ENCODE peak calls at places on chromosomes 13 and 19, in ten cellular contexts. V is NCI-H69, H is head of caudate nucleus, D is uterus, J is HFF-Myc, P is neural progenitor cell, E is activated T-cell treated with anti-CD3 and anti-CD28 coated beads for 1 hour, I is mesothelial cell of epicardium, C is kidney glomerular epithelial cell, B is H7. X is an unnamed sample.

GRCh38 chr19:40089462-40089861 is 1.3 kb downstream of the ZNF780A start:
- DNase-seq in D (no peak), C (peak), H (no peak), I (no peak), P (no peak), J (no peak), E (no peak), B (no peak), V (no peak), X (no peak)

GRCh38 chr19:37930416-37930815 is 23.4 kb downstream of the SIPA1L3 start:
- DNase-seq in B (no peak), I (no peak), H (no peak), D (no peak), E (no peak), C (no peak), J (no peak), P (no peak), V (no peak), X (no peak)

GRCh38 chr13:107347641-107348369 is 779.9 kb upstream of the ARGLU1 start:
- DNase-seq in D (peak), V (peak), H (no peak), B (no peak), C (no peak), I (no peak), P (no peak), E (no peak), J (no peak), X (no peak)

GRCh38 chr19:35341006-35341405 is 6.7 kb upstream of the FFAR1 start:
- DNase-seq in D (no peak), I (no peak), V (no peak), P (no peak), H (no peak), J (no peak), C (no peak), B (no peak), E (no peak), X (no peak)

GRCh38 chr13:97011446-97012131 is 17.3 kb upstream of the OXGR1 start:
- DNase-seq in J (no peak), E (no peak), H (no peak), V (peak), P (no peak), D (no peak), B (no peak), I (no peak), C (no peak), X (no peak)

GRCh38 chr13:19382111-19382510 is 179.2 kb downstream of the TPTE2 start:
- DNase-seq in J (no peak), D (no peak), H (no peak), P (no peak), B (peak), V (no peak), E (no peak), I (no peak), C (no peak), X (no peak)

GRCh38 chr19:996051-996838 is 4.0 kb upstream of the GRIN3B start:
- DNase-seq in J (no peak), E (peak), C (no peak), P (peak), V (peak), H (no peak), I (peak), D (no peak), B (peak), X (no peak)

GRCh38 chr19:47544075-47544474 is 28.9 kb downstream of the ZNF541 start:
- DNase-seq in H (no peak), P (no peak), I (no peak), J (no peak), C (no peak), B (peak), D (no peak), V (no peak), E (no peak), X (no peak)

GRCh38 chr19:30696514-30696913 is 324.3 kb downstream of the ZNF536 start:
- DNase-seq in J (no peak), B (peak), P (peak), E (no peak), H (no peak), V (no peak), C (no peak), D (peak), I (peak), X (no peak)

GRCh38 chr19:20422616-20423205 is 142.9 kb downstream of the ZNF737 start:
- DNase-seq in H (peak), I (peak), B (no peak), D (no peak), P (peak), V (no peak), C (no peak), J (no peak), E (no peak), X (no peak)

GRCh38 chr19:12289790-12290065 is 5.0 kb downstream of the ZNF44 start:
- DNase-seq in V (no peak), C (no peak), I (no peak), B (no peak), D (no peak), J (no peak), E (no peak), H (no peak), P (no peak), X (no peak)

GRCh38 chr13:20294497-20294896 is 62.4 kb upstream of the GJB6 start:
- DNase-seq in B (peak), V (no peak), D (no peak), I (no peak), J (no peak), H (no peak), C (no peak), E (no peak), P (peak), X (no peak)

GRCh38 chr13:73220966-73221720 is 162.3 kb downstream of the KLF5 start:
- DNase-seq in P (no peak), D (no peak), B (no peak), E (no peak), J (no peak), C (no peak), H (no peak), V (no peak), I (no peak), X (no peak)

GRCh38 chr13:102293723-102294122 is 108.1 kb downstream of the FGF14 start:
- DNase-seq in I (no peak), C (no peak), H (no peak), V (peak), B (no peak), J (no peak), E (no peak), D (no peak), P (no peak), X (no peak)

GRCh38 chr19:38516802-38517201 is 83.3 kb downstream of the RYR1 start:
- DNase-seq in E (no peak), V (no peak), P (no peak), J (no peak), B (no peak), D (no peak), I (no peak), H (no peak), C (no peak), X (no peak)

GRCh38 chr19:30226464-30227070 is 145.6 kb upstream of the ZNF536 start:
- DNase-seq in J (no peak), H (peak), I (no peak), V (no peak), E (no peak), C (peak), D (no peak), P (peak), B (peak), X (no peak)

GRCh38 chr19:2983351-2984195 is 6.2 kb downstream of the TLE6 start:
- DNase-seq in I (peak), J (no peak), H (peak), D (peak), C (peak), V (peak), P (peak), B (peak), E (no peak), X (peak)

GRCh38 chr13:28313579-28313978 is 175.2 kb downstream of the PAN3 start:
- DNase-seq in C (no peak), E (no peak), J (no peak), B (no peak), V (no peak), P (peak), H (no peak), D (no peak), I (no peak), X (no peak)

GRCh38 chr13:113669871-113670341 is 2.9 kb downstream of the GRK1 start:
- DNase-seq in H (no peak), E (no peak), C (no peak), J (no peak), B (peak), D (peak), I (peak), V (no peak), P (no peak), X (no peak)

GRCh38 chr19:35509861-35510625 is 3.4 kb downstream of the DMKN start:
- DNase-seq in B (peak), E (peak), C (peak), H (peak), J (no peak), I (peak), P (peak), V (peak), D (peak), X (no peak)

GRCh38 chr13:62337109-62337880 is 921.6 kb upstream of the PCDH20 start:
- DNase-seq in V (peak), B (no peak), H (no peak), P (peak), I (no peak), D (no peak), C (peak), J (no peak), E (no peak), X (no peak)

GRCh38 chr19:46976845-46977320 is 42.8 kb upstream of the NPAS1 start:
- DNase-seq in I (no peak), C (peak), V (no peak), D (peak), E (no peak), J (no peak), P (peak), B (peak), H (no peak), X (no peak)

GRCh38 chr13:20436505-20436904 is 89.2 kb downstream of the CRYL1 start:
- DNase-seq in J (no peak), B (no peak), H (no peak), C (no peak), I (no peak), P (no peak), E (no peak), V (no peak), D (no peak), X (no peak)

GRCh38 chr13:63696055-63696454 is 2280.4 kb upstream of the PCDH20 start:
- DNase-seq in E (no peak), J (no peak), B (no peak), I (no peak), H (no peak), D (no peak), C (peak), P (no peak), V (no peak), X (no peak)

GRCh38 chr13:40059540-40060232 is 404.2 kb downstream of the COG6 start:
- DNase-seq in V (peak), B (no peak), J (no peak), I (no peak), E (no peak), D (no peak), C (no peak), P (no peak), H (no peak), X (peak)